ENCODE peak calls at places on chromosomes 5 and 9, in five cellular contexts. T is A549, R is SK-N-SH, U is GM12878, G is K562. B is an unnamed sample.

GRCh38 chr5:67361932-67362729 is 165.5 kb upstream of the CD180 start:
- DNase-seq in T (no peak), R (peak), U (no peak), G (no peak), B (no peak)

GRCh38 chr9:13587581-13587980 is 308.1 kb upstream of the MPDZ start:
- DNase-seq in T (no peak), R (no peak), U (no peak), G (no peak), B (no peak)

GRCh38 chr9:91516781-91517180 is 93.1 kb upstream of the NFIL3 start:
- DNase-seq in T (no peak), R (no peak), U (no peak), G (no peak), B (no peak)

GRCh38 chr9:126301985-126302603 is 24.5 kb upstream of the MVB12B start:
- DNase-seq in T (peak), R (peak), U (no peak), G (peak), B (peak)

GRCh38 chr5:125874717-125875116 is 548.5 kb upstream of the GRAMD2B start:
- DNase-seq in T (no peak), R (no peak), U (no peak), G (no peak), B (no peak)

GRCh38 chr5:171838066-171838465 is 52.4 kb downstream of the SMIM23 start:
- DNase-seq in T (no peak), R (no peak), U (no peak), G (no peak), B (no peak)

GRCh38 chr9:14863402-14863801 is 46.8 kb downstream of the FREM1 start:
- DNase-seq in T (no peak), R (no peak), U (no peak), G (no peak), B (no peak)

GRCh38 chr5:73135429-73136276 is 15.3 kb downstream of the TMEM171 start:
- DNase-seq in T (peak), R (peak), U (no peak), G (peak), B (peak)

GRCh38 chr5:41447761-41448510 is 62.5 kb downstream of the PLCXD3 start:
- DNase-seq in T (no peak), R (peak), U (no peak), G (no peak), B (no peak)

GRCh38 chr9:19290103-19290502 is 59.6 kb downstream of the DENND4C start:
- DNase-seq in T (no peak), R (no peak), U (no peak), G (no peak), B (no peak)

GRCh38 chr5:78133423-78133822 is 161.1 kb downstream of the AP3B1 start:
- DNase-seq in T (no peak), R (no peak), U (no peak), G (no peak), B (no peak)

GRCh38 chr5:179166886-179167841 is 107.0 kb downstream of the ZNF354C start:
- DNase-seq in T (peak), R (peak), U (no peak), G (peak), B (peak)

GRCh38 chr9:75134495-75134894 is 46.2 kb downstream of the OSTF1 start:
- DNase-seq in T (no peak), R (no peak), U (no peak), G (no peak), B (no peak)

GRCh38 chr9:129697956-129698757 is 32.7 kb downstream of the PRRX2 start:
- DNase-seq in T (no peak), R (peak), U (no peak), G (no peak), B (no peak)

GRCh38 chr5:36494756-36495637 is 111.4 kb upstream of the SLC1A3 start:
- DNase-seq in T (no peak), R (no peak), U (no peak), G (no peak), B (peak)

GRCh38 chr9:72703574-72703973 is 182.2 kb downstream of the TMC1 start:
- DNase-seq in T (no peak), R (no peak), U (peak), G (no peak), B (peak)

GRCh38 chr9:88988796-88989641 is 2.2 kb upstream of the S1PR3 start:
- DNase-seq in T (no peak), R (no peak), U (no peak), G (no peak), B (peak)

GRCh38 chr9:69809304-69809863 is 11.2 kb upstream of the CFAP95 start:
- DNase-seq in T (no peak), R (peak), U (no peak), G (no peak), B (peak)

GRCh38 chr5:143886621-143887301 is 74.8 kb downstream of the HMHB1 start:
- DNase-seq in T (no peak), R (peak), U (no peak), G (no peak), B (no peak)

GRCh38 chr9:31418419-31418818 is 966.0 kb upstream of the ACO1 start:
- DNase-seq in T (no peak), R (no peak), U (no peak), G (no peak), B (no peak)

GRCh38 chr9:82604947-82605656 is 457.8 kb downstream of the RASEF start:
- DNase-seq in T (no peak), R (no peak), U (no peak), G (no peak), B (peak)

GRCh38 chr5:159442210-159442850 is 112.0 kb upstream of the IL12B start:
- DNase-seq in T (no peak), R (no peak), U (no peak), G (no peak), B (peak)

GRCh38 chr5:159189310-159189709 is 20.0 kb downstream of the RNF145 start:
- DNase-seq in T (no peak), R (no peak), U (no peak), G (no peak), B (peak)

GRCh38 chr9:133379153-133380086 is 3.3 kb downstream of the STKLD1 start:
- DNase-seq in T (no peak), R (no peak), U (no peak), G (no peak), B (no peak)

GRCh38 chr9:135073741-135074305 is 13.6 kb upstream of the OLFM1 start:
- DNase-seq in T (no peak), R (no peak), U (no peak), G (no peak), B (no peak)

GRCh38 chr9:70362952-70363351 is 51.5 kb downstream of the KLF9 start:
- DNase-seq in T (no peak), R (no peak), U (no peak), G (no peak), B (peak)

GRCh38 chr5:103582364-103582763 is 19.8 kb upstream of the NUDT12 start:
- DNase-seq in T (no peak), R (peak), U (peak), G (peak), B (peak)

GRCh38 chr9:72834994-72835393 is 117.9 kb downstream of the ALDH1A1 start:
- DNase-seq in T (no peak), R (no peak), U (no peak), G (no peak), B (no peak)

GRCh38 chr9:84991506-84991855 is 322.0 kb downstream of the NTRK2 start:
- DNase-seq in T (no peak), R (no peak), U (no peak), G (no peak), B (no peak)

GRCh38 chr9:132651259-132651658 is 18.5 kb downstream of the DDX31 start:
- DNase-seq in T (no peak), R (peak), U (no peak), G (no peak), B (peak)

DNA sequence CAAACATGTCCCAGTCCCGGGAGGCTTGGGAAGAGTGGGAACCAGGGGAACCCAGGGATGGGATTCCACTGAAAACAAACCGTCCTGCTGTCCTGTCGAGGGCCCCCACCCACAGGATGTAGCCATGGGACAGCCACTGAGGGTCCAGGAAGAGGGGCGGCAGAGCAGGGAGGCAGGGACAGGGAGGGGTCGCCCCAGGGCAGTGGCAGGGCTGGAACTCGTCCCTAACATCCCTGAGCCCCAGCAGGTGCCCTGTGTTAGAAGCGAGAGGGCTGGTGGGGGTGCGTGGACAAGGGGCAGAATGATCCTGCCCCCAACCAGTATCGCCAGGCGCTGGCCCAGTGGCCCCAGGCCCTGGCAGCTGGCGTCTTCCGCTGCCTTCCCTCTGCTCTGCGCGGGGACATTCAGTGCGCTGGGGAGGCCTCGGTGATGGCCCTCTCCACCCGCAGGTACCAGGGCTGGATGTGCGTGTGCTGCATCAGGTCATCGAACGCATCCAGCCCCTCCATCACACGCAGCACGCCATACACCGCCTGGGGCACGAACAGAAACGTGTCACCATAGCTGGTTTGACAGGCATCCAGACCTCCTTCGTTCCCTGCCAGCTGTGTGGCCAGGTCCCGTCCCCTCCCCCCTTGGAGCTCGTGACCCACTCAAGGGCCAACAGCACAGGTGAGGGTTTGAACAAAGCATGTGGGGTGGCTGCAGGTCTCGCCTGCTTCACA is 6.6 kb downstream of the PTGES2 start:
- DNase-seq in T (no peak), R (no peak), U (no peak), G (no peak), B (no peak)
- TF ChIP-seq RCOR1 in T (no peak), R (no peak), U (no peak), G (no peak), B (no peak)

GRCh38 chr5:115573133-115573532 is 28.6 kb upstream of the FEM1C start:
- DNase-seq in T (no peak), R (no peak), U (no peak), G (no peak), B (peak)
- TF ChIP-seq RCOR1 in T (no peak), R (no peak), U (no peak), G (no peak), B (no peak)

GRCh38 chr5:57311921-57312320 is 138.1 kb downstream of the GPBP1 start:
- DNase-seq in T (no peak), R (no peak), U (no peak), G (no peak), B (no peak)

GRCh38 chr5:57316798-57317327 is 143.0 kb downstream of the GPBP1 start:
- DNase-seq in T (no peak), R (no peak), U (no peak), G (no peak), B (peak)

GRCh38 chr5:57315941-57316340 is 142.1 kb downstream of the GPBP1 start:
- DNase-seq in T (no peak), R (no peak), U (no peak), G (no peak), B (no peak)

GRCh38 chr5:57311251-57311650 is 137.4 kb downstream of the GPBP1 start:
- DNase-seq in T (no peak), R (no peak), U (no peak), G (no peak), B (no peak)

DNA sequence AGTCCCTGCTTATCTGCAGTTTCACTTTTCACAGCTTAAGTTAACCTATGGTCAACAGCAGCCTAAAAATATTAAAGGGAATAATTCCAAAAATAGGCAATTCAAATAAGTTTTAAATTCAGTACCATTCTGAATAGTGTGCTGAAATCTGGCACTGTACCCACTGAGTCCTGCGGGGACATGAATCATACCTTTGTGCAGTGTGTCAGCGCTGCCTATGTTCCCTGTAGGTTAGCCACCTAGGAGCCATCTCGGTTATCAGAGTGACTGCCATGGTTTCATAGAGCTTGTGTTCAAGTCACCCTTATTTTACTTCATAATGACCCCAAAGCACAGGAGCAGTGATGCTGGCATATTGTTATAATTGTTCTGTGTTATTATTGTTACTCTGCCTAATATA is 139.9 kb downstream of the GPBP1 start:
- DNase-seq in T (no peak), R (no peak), U (no peak), G (no peak), B (no peak)
- TF ChIP-seq RCOR1 in T (no peak), R (no peak), U (no peak), G (no peak), B (no peak)

GRCh38 chr9:114824130-114824529 is 18.3 kb upstream of the TNFSF15 start:
- DNase-seq in T (no peak), R (no peak), U (no peak), G (no peak), B (peak)
- TF ChIP-seq RCOR1 in T (no peak), R (no peak), U (no peak), G (no peak), B (no peak)

GRCh38 chr5:131984945-131985665 is 26.4 kb downstream of the ACSL6 start:
- DNase-seq in T (no peak), R (no peak), U (no peak), G (no peak), B (no peak)
- TF ChIP-seq RCOR1 in T (no peak), R (no peak), U (no peak), G (no peak), B (no peak)

B was measured in IMR-90.